ENCODE peak calls at places on chromosomes 2 and 18, in four cellular contexts. I, S, P and M are unnamed samples.

GRCh38 chr18:49161627-49162026 is 210.9 kb upstream of the SMAD7 start:
- DNase-seq in I (no peak), S (peak), P (no peak), M (no peak)

GRCh38 chr2:180101846-180102245 is 94.7 kb upstream of the CWC22 start:
- DNase-seq in I (no peak), S (no peak), P (no peak), M (no peak)

GRCh38 chr2:226796012-226796839 is 3.4 kb downstream of the IRS1 start:
- DNase-seq in I (no peak), S (no peak), P (no peak), M (no peak)

GRCh38 chr2:71602581-71602980 is 149.2 kb downstream of the DYSF start:
- DNase-seq in I (no peak), S (no peak), P (no peak), M (no peak)

GRCh38 chr2:223774193-223774592 is 63.2 kb downstream of the AP1S3 start:
- DNase-seq in I (no peak), S (no peak), P (no peak), M (no peak)

GRCh38 chr2:3612639-3613523 is 18.0 kb downstream of the COLEC11 start:
- DNase-seq in I (no peak), S (no peak), P (no peak), M (no peak)

GRCh38 chr2:12320027-12320734 is 396.6 kb upstream of the TRIB2 start:
- DNase-seq in I (peak), S (no peak), P (no peak), M (no peak)

GRCh38 chr18:62716679-62717058 is 1.3 kb downstream of the PHLPP1 start:
- DNase-seq in I (no peak), S (peak), P (peak), M (peak)

GRCh38 chr2:207766697-207767460 is 2.8 kb downstream of the FZD5 start:
- DNase-seq in I (no peak), S (peak), P (no peak), M (peak)

GRCh38 chr2:675982-676646 is 1.1 kb downstream of the TMEM18 start:
- DNase-seq in I (peak), S (peak), P (peak), M (peak)

GRCh38 chr2:144776766-144777165 is 256.8 kb upstream of the ZEB2 start:
- DNase-seq in I (no peak), S (no peak), P (no peak), M (no peak)